ENCODE peak calls at places on chromosomes 2 and 18, in six cellular contexts. T is RWPE1; Z is stimulated activated CD4-positive, alpha-beta T cell treated with anti-CD3 and anti-CD28 coated beads, Interleukin-4, amount 100 ng/mL, for 4 hours; Q is activated naive CD4-positive, alpha-beta T cell treated with anti-CD3 and anti-CD28 coated beads for 36 hours; H is neural crest cell; G is hypothalamus. W is an unnamed sample.

GRCh38 chr2:105081006-105081701 is 43.3 kb downstream of the MRPS9 start:
- DNase-seq in Z (no peak), Q (no peak), H (no peak), T (no peak), G (no peak), W (peak; percentile 54)

GRCh38 chr2:175203621-175204496 is 22.3 kb upstream of the ATP5MC3 start:
- DNase-seq in Q (peak; percentile 67), T (peak; percentile 24), H (peak; percentile 58), G (no peak), Z (peak; percentile 24), W (peak; percentile 76)

GRCh38 chr2:14907014-14907612 is 274.6 kb downstream of the LRATD1 start:
- DNase-seq in Z (no peak), G (no peak), T (no peak), Q (no peak), H (no peak), W (no peak)

GRCh38 chr2:119553687-119554344 is 9.6 kb downstream of the CFAP221 start:
- DNase-seq in G (no peak), Z (no peak), T (no peak), H (no peak), Q (no peak), W (no peak)

GRCh38 chr2:148603562-148603920 is 41.0 kb upstream of the EPC2 start:
- DNase-seq in Q (peak; percentile 56), H (no peak), Z (no peak), G (no peak), T (no peak), W (no peak)

GRCh38 chr2:102159295-102159694 is 16.7 kb downstream of the IL1R1 start:
- DNase-seq in T (no peak), G (no peak), H (no peak), Z (no peak), Q (no peak), W (no peak)

GRCh38 chr18:13370995-13371625 is 152.6 kb downstream of the LDLRAD4 start:
- DNase-seq in Z (no peak), G (no peak), Q (peak; percentile 3), T (no peak), H (no peak), W (no peak)

GRCh38 chr18:61882296-61883004 is 10.4 kb downstream of the RNF152 start:
- DNase-seq in Q (no peak), H (no peak), Z (no peak), T (no peak), G (no peak), W (no peak)

GRCh38 chr2:37268111-37268510 is 36.7 kb downstream of the NDUFAF7 start:
- DNase-seq in H (no peak), T (no peak), Z (no peak), Q (no peak), G (no peak), W (no peak)

GRCh38 chr2:173354601-173355131 is at the start of gene CDCA7:
- DNase-seq in Q (peak; percentile 77), H (peak; percentile 82), Z (peak; percentile 59), G (peak; percentile 34), T (peak; percentile 89), W (peak; percentile 81)

GRCh38 chr2:85785027-85785822 is 31.4 kb downstream of the ATOH8 start:
- DNase-seq in H (no peak), Z (no peak), T (no peak), Q (peak; percentile 21), G (peak; percentile 77), W (no peak)

GRCh38 chr18:57819671-57820460 is 16.8 kb upstream of the ATP8B1 start:
- DNase-seq in Z (no peak), H (no peak), T (peak; percentile 36), Q (peak; percentile 24), G (no peak), W (no peak)

GRCh38 chr2:38376346-38376682 is 759 bp downstream of the ATL2 start:
- DNase-seq in H (no peak), T (peak; percentile 77), G (peak; percentile 38), Z (peak; percentile 36), Q (no peak), W (no peak)

GRCh38 chr2:222108957-222109595 is 189.7 kb downstream of the PAX3 start:
- DNase-seq in Q (no peak), H (no peak), G (no peak), Z (no peak), T (no peak), W (no peak)

GRCh38 chr18:34514238-34514637 is 195.9 kb upstream of the DTNA start:
- DNase-seq in Z (no peak), H (no peak), Q (no peak), T (no peak), G (no peak), W (no peak)

GRCh38 chr2:241064802-241065354 is 37.2 kb downstream of the MTERF4 start:
- DNase-seq in G (no peak), T (no peak), Q (no peak), H (no peak), Z (no peak), W (no peak)

W was measured in WTC11.